ENCODE peak calls at places on chromosomes 6 and 20, in nine cellular contexts. One of them, this sample, is unnamed.
A peak's percentile ranks its signal among the peaks of the same experiment; 100 is the strongest.

GRCh38 chr6:27290065-27290849 is 21.8 kb downstream of the POM121L2 start:
- DNase-seq in IMR-90: peak; percentile 63
- DNase-seq in lung: no peak
- DNase-seq in GM12878: peak; percentile 40
- DNase-seq in A673: no peak
- DNase-seq in MM.1S: no peak
- DNase-seq in cardiac muscle cell: no peak
- DNase-seq in ovary: no peak
- DNase-seq in stomach: no peak
- DNase-seq in this sample: no peak

GRCh38 chr20:635028-635427 is 18.0 kb downstream of the SRXN1 start:
- DNase-seq in IMR-90: no peak
- DNase-seq in lung: no peak
- DNase-seq in GM12878: no peak
- DNase-seq in A673: no peak
- DNase-seq in MM.1S: no peak
- DNase-seq in cardiac muscle cell: no peak
- DNase-seq in ovary: no peak
- DNase-seq in stomach: no peak
- DNase-seq in this sample: no peak

GRCh38 chr6:47031656-47032055 is 10.5 kb downstream of the ADGRF1 start:
- DNase-seq in IMR-90: no peak
- DNase-seq in lung: no peak
- DNase-seq in GM12878: no peak
- DNase-seq in A673: no peak
- DNase-seq in MM.1S: no peak
- DNase-seq in cardiac muscle cell: no peak
- DNase-seq in ovary: no peak
- DNase-seq in stomach: no peak
- DNase-seq in this sample: no peak

GRCh38 chr6:35080016-35080680 is 61.0 kb downstream of the TCP11 start:
- DNase-seq in IMR-90: no peak
- DNase-seq in lung: no peak
- DNase-seq in GM12878: no peak
- DNase-seq in A673: no peak
- DNase-seq in MM.1S: no peak
- DNase-seq in cardiac muscle cell: no peak
- DNase-seq in ovary: peak; percentile 17
- DNase-seq in stomach: no peak
- DNase-seq in this sample: no peak

GRCh38 chr6:80382796-80383195 is 276.3 kb downstream of the BCKDHB start:
- DNase-seq in IMR-90: peak; percentile 49
- DNase-seq in lung: no peak
- DNase-seq in GM12878: no peak
- DNase-seq in A673: no peak
- DNase-seq in MM.1S: no peak
- DNase-seq in cardiac muscle cell: peak; percentile 75
- DNase-seq in ovary: no peak
- DNase-seq in stomach: no peak
- DNase-seq in this sample: no peak

GRCh38 chr6:89518352-89519055 is 85.6 kb downstream of the ANKRD6 start:
- DNase-seq in IMR-90: no peak
- DNase-seq in lung: no peak
- DNase-seq in GM12878: no peak
- DNase-seq in A673: no peak
- DNase-seq in MM.1S: no peak
- DNase-seq in cardiac muscle cell: no peak
- DNase-seq in ovary: no peak
- DNase-seq in stomach: no peak
- DNase-seq in this sample: no peak

GRCh38 chr6:3732345-3733141 is 19.0 kb downstream of the PXDC1 start:
- DNase-seq in IMR-90: peak; percentile 94
- DNase-seq in lung: peak; percentile 69
- DNase-seq in GM12878: no peak
- DNase-seq in A673: peak; percentile 76
- DNase-seq in MM.1S: peak; percentile 40
- DNase-seq in cardiac muscle cell: peak; percentile 97
- DNase-seq in ovary: peak; percentile 86
- DNase-seq in stomach: peak; percentile 79
- DNase-seq in this sample: peak; percentile 62

GRCh38 chr20:45343867-45344721 is 4.1 kb downstream of the SDC4 start:
- DNase-seq in IMR-90: peak; percentile 93
- DNase-seq in lung: peak; percentile 63
- DNase-seq in GM12878: no peak
- DNase-seq in A673: peak; percentile 60
- DNase-seq in MM.1S: no peak
- DNase-seq in cardiac muscle cell: peak; percentile 91
- DNase-seq in ovary: no peak
- DNase-seq in stomach: peak; percentile 68
- DNase-seq in this sample: no peak

GRCh38 chr20:47330071-47330470 is 26.4 kb downstream of the ZMYND8 start:
- DNase-seq in IMR-90: no peak
- DNase-seq in lung: no peak
- DNase-seq in GM12878: no peak
- DNase-seq in A673: no peak
- DNase-seq in MM.1S: no peak
- DNase-seq in cardiac muscle cell: no peak
- DNase-seq in ovary: no peak
- DNase-seq in stomach: no peak
- DNase-seq in this sample: no peak

GRCh38 chr6:15608406-15608805 is 54.4 kb downstream of the DTNBP1 start:
- DNase-seq in IMR-90: peak; percentile 89
- DNase-seq in lung: no peak
- DNase-seq in GM12878: no peak
- DNase-seq in A673: peak; percentile 60
- DNase-seq in MM.1S: no peak
- DNase-seq in cardiac muscle cell: peak; percentile 66
- DNase-seq in ovary: no peak
- DNase-seq in stomach: no peak
- DNase-seq in this sample: no peak

GRCh38 chr20:43529051-43529450 is 21.6 kb downstream of the L3MBTL1 start:
- DNase-seq in IMR-90: no peak
- DNase-seq in lung: no peak
- DNase-seq in GM12878: no peak
- DNase-seq in A673: no peak
- DNase-seq in MM.1S: no peak
- DNase-seq in cardiac muscle cell: no peak
- DNase-seq in ovary: no peak
- DNase-seq in stomach: no peak
- DNase-seq in this sample: no peak

GRCh38 chr6:125316621-125317020 is 14.9 kb upstream of the HDDC2 start:
- DNase-seq in IMR-90: no peak
- DNase-seq in lung: no peak
- DNase-seq in GM12878: no peak
- DNase-seq in A673: no peak
- DNase-seq in MM.1S: no peak
- DNase-seq in cardiac muscle cell: peak; percentile 15
- DNase-seq in ovary: no peak
- DNase-seq in stomach: no peak
- DNase-seq in this sample: no peak

GRCh38 chr20:1676650-1677049 is 19.1 kb upstream of the SIRPG start:
- DNase-seq in IMR-90: no peak
- DNase-seq in lung: no peak
- DNase-seq in GM12878: no peak
- DNase-seq in A673: no peak
- DNase-seq in MM.1S: no peak
- DNase-seq in cardiac muscle cell: no peak
- DNase-seq in ovary: no peak
- DNase-seq in stomach: no peak
- DNase-seq in this sample: no peak

GRCh38 chr6:617485-618100 is 39.3 kb downstream of the HUS1B start:
- DNase-seq in IMR-90: no peak
- DNase-seq in lung: no peak
- DNase-seq in GM12878: no peak
- DNase-seq in A673: no peak
- DNase-seq in MM.1S: no peak
- DNase-seq in cardiac muscle cell: no peak
- DNase-seq in ovary: no peak
- DNase-seq in stomach: no peak
- DNase-seq in this sample: no peak

GRCh38 chr20:371755-372542 is 8.6 kb upstream of the TRIB3 start:
- DNase-seq in IMR-90: peak; percentile 88
- DNase-seq in lung: peak; percentile 92
- DNase-seq in GM12878: no peak
- DNase-seq in A673: peak; percentile 85
- DNase-seq in MM.1S: no peak
- DNase-seq in cardiac muscle cell: peak; percentile 96
- DNase-seq in ovary: no peak
- DNase-seq in stomach: peak; percentile 71
- DNase-seq in this sample: no peak

GRCh38 chr6:16344756-16345155 is 106.4 kb downstream of the GMPR start:
- DNase-seq in IMR-90: peak; percentile 79
- DNase-seq in lung: no peak
- DNase-seq in GM12878: no peak
- DNase-seq in A673: no peak
- DNase-seq in MM.1S: no peak
- DNase-seq in cardiac muscle cell: peak; percentile 74
- DNase-seq in ovary: no peak
- DNase-seq in stomach: no peak
- DNase-seq in this sample: no peak

GRCh38 chr20:39602649-39603048 is 640.5 kb downstream of the DHX35 start:
- DNase-seq in IMR-90: no peak
- DNase-seq in lung: no peak
- DNase-seq in GM12878: no peak
- DNase-seq in A673: no peak
- DNase-seq in MM.1S: no peak
- DNase-seq in cardiac muscle cell: no peak
- DNase-seq in ovary: no peak
- DNase-seq in stomach: no peak
- DNase-seq in this sample: no peak

GRCh38 chr6:7463785-7464184 is 74.2 kb downstream of the RIOK1 start:
- DNase-seq in IMR-90: peak; percentile 52
- DNase-seq in lung: no peak
- DNase-seq in GM12878: no peak
- DNase-seq in A673: no peak
- DNase-seq in MM.1S: no peak
- DNase-seq in cardiac muscle cell: peak; percentile 34
- DNase-seq in ovary: no peak
- DNase-seq in stomach: no peak
- DNase-seq in this sample: no peak

GRCh38 chr6:4371207-4371921 is 236.0 kb upstream of the ECI2 start:
- DNase-seq in IMR-90: peak; percentile 92
- DNase-seq in lung: no peak
- DNase-seq in GM12878: no peak
- DNase-seq in A673: no peak
- DNase-seq in MM.1S: no peak
- DNase-seq in cardiac muscle cell: peak; percentile 71
- DNase-seq in ovary: no peak
- DNase-seq in stomach: peak; percentile 57
- DNase-seq in this sample: peak; percentile 79

GRCh38 chr6:31729515-31729978 is 448 bp upstream of the DDAH2 start:
- DNase-seq in IMR-90: peak; percentile 79
- DNase-seq in lung: peak; percentile 93
- DNase-seq in GM12878: peak; percentile 35
- DNase-seq in A673: peak; percentile 85
- DNase-seq in MM.1S: peak; percentile 78
- DNase-seq in cardiac muscle cell: peak; percentile 89
- DNase-seq in ovary: peak; percentile 96
- DNase-seq in stomach: peak; percentile 92
- DNase-seq in this sample: peak; percentile 94

DNA sequence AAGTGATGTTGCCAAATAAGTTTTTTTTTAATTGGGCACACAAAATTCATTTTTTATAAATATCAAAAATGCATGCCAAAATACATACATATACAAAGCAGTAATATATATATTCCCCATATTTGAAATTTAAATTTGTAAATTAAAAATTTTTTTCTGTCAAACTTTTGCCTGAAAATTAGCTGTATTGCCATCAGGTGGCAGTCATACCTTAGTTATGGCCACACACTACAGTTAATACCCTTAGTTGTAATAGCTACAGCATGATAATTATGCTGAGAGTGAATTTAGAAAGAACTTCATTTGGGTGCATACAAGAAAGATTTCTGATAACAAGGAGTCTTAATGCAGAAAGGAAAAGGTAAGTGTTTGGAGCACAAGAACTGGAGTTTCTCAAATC is 46.2 kb upstream of the SDHAF4 start:
- DNase-seq in IMR-90: peak; percentile 18
- DNase-seq in lung: no peak
- DNase-seq in GM12878: no peak
- DNase-seq in A673: peak; percentile 11
- DNase-seq in MM.1S: peak; percentile 11
- DNase-seq in cardiac muscle cell: peak; percentile 40
- DNase-seq in ovary: no peak
- DNase-seq in stomach: no peak
- DNase-seq in this sample: no peak
- TF ChIP-seq CTCF in IMR-90: peak; percentile 49
- TF ChIP-seq CTCF in lung: no peak
- TF ChIP-seq CTCF in GM12878: peak; percentile 34
- TF ChIP-seq CTCF in A673: peak; percentile 48
- TF ChIP-seq CTCF in MM.1S: peak; percentile 38
- TF ChIP-seq CTCF in cardiac muscle cell: peak; percentile 35
- TF ChIP-seq CTCF in ovary: no peak
- TF ChIP-seq CTCF in stomach: peak; percentile 17
- TF ChIP-seq CTCF in this sample: peak; percentile 32

DNA sequence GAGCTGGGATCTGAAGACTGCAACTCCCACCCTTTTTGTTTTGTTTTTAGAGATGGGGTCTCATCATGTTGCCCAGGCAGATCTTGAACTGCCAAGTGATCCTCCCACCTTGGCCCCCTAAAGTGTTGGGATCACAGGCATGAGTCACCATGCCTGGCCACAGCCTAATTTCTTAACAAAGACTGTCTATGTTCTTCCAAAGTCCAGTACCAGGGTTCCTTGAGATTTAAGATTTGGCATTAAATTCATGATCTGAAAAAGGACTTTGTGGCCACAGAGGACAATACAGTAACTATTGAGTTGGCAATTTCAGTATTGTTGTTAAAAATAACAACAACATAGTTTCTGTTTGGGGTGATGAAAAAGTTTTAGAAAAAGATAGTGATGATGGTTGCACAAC is 28.7 kb upstream of the BEND3 start:
- DNase-seq in IMR-90: no peak
- DNase-seq in lung: no peak
- DNase-seq in GM12878: no peak
- DNase-seq in A673: no peak
- DNase-seq in MM.1S: peak; percentile 65
- DNase-seq in cardiac muscle cell: peak; percentile 34
- DNase-seq in ovary: no peak
- DNase-seq in stomach: no peak
- DNase-seq in this sample: no peak
- H3K27ac ChIP-seq in IMR-90: no peak overlapping the region
- H3K27ac ChIP-seq in lung: no peak overlapping the region
- H3K27ac ChIP-seq in GM12878: no peak overlapping the region
- H3K27ac ChIP-seq in A673: no peak overlapping the region
- H3K27ac ChIP-seq in MM.1S: peak overlapping the region; percentile 57
- H3K27ac ChIP-seq in cardiac muscle cell: no peak overlapping the region
- H3K27ac ChIP-seq in ovary: no peak overlapping the region
- H3K27ac ChIP-seq in stomach: no peak overlapping the region
- H3K27ac ChIP-seq in this sample: no peak overlapping the region

GRCh38 chr6:136210450-136211165 is 39.5 kb downstream of the MTFR2 start:
- DNase-seq in IMR-90: no peak
- DNase-seq in lung: no peak
- DNase-seq in GM12878: no peak
- DNase-seq in A673: no peak
- DNase-seq in MM.1S: no peak
- DNase-seq in cardiac muscle cell: no peak
- DNase-seq in ovary: no peak
- DNase-seq in stomach: no peak
- DNase-seq in this sample: no peak
- H3K4me1 ChIP-seq in IMR-90: peaks cover 2% of the 10 kb centered on the region
- H3K4me1 ChIP-seq in lung: no peaks in the 10 kb centered on the region
- H3K4me1 ChIP-seq in GM12878: no peaks in the 10 kb centered on the region
- H3K4me1 ChIP-seq in A673: no peaks in the 10 kb centered on the region
- H3K4me1 ChIP-seq in MM.1S: no peaks in the 10 kb centered on the region
- H3K4me1 ChIP-seq in cardiac muscle cell: no peaks in the 10 kb centered on the region
- H3K4me1 ChIP-seq in ovary: peaks cover 1% of the 10 kb centered on the region
- H3K4me1 ChIP-seq in stomach: no peaks in the 10 kb centered on the region
- H3K4me1 ChIP-seq in this sample: no peaks in the 10 kb centered on the region

GRCh38 chr6:136031982-136032381 is 180.5 kb downstream of the PDE7B start:
- DNase-seq in IMR-90: peak; percentile 74
- DNase-seq in lung: no peak
- DNase-seq in GM12878: no peak
- DNase-seq in A673: peak; percentile 51
- DNase-seq in MM.1S: no peak
- DNase-seq in cardiac muscle cell: peak; percentile 79
- DNase-seq in ovary: no peak
- DNase-seq in stomach: no peak
- DNase-seq in this sample: no peak
- TF ChIP-seq CTCF in IMR-90: peak; percentile 69
- TF ChIP-seq CTCF in lung: no peak
- TF ChIP-seq CTCF in GM12878: peak; percentile 27
- TF ChIP-seq CTCF in A673: peak; percentile 63
- TF ChIP-seq CTCF in MM.1S: peak; percentile 38
- TF ChIP-seq CTCF in cardiac muscle cell: peak; percentile 67
- TF ChIP-seq CTCF in ovary: peak; percentile 46
- TF ChIP-seq CTCF in stomach: peak; percentile 11
- TF ChIP-seq CTCF in this sample: peak; percentile 73